ENCODE peak calls at places on chromosomes 12 and 14, in five cellular contexts. C is RWPE2; M is CD4-positive, alpha-beta T cell; R is D721Med; I is RWPE1. B is an unnamed sample.

GRCh38 chr12:124548854-124549378 is 18.5 kb downstream of the NCOR2 start:
- DNase-seq in C (no peak), M (no peak), R (no peak), I (no peak), B (no peak)

GRCh38 chr12:64694130-64695078 is 64.8 kb downstream of the GNS start:
- DNase-seq in C (no peak), M (no peak), R (no peak), I (no peak), B (no peak)

GRCh38 chr14:101355284-101355683 is 206.0 kb upstream of the DIO3 start:
- DNase-seq in C (no peak), M (no peak), R (no peak), I (no peak), B (no peak)

GRCh38 chr14:92325835-92326234 is 2.9 kb downstream of the SLC24A4 start:
- DNase-seq in C (no peak), M (no peak), R (no peak), I (no peak), B (no peak)

GRCh38 chr12:20189767-20190166 is 178.6 kb upstream of the PDE3A start:
- DNase-seq in C (no peak), M (no peak), R (peak), I (no peak), B (no peak)

GRCh38 chr12:117472983-117473382 is 111.6 kb upstream of the NOS1 start:
- DNase-seq in C (no peak), M (no peak), R (no peak), I (no peak), B (no peak)

GRCh38 chr12:14260011-14260993 is 105.2 kb upstream of the ATF7IP start:
- DNase-seq in C (peak), M (no peak), R (no peak), I (peak), B (no peak)

GRCh38 chr12:112148031-112148513 is 22.7 kb downstream of the TRAFD1 start:
- DNase-seq in C (no peak), M (no peak), R (no peak), I (peak), B (no peak)

GRCh38 chr12:84508325-84508861 is 404.2 kb downstream of the SLC6A15 start:
- DNase-seq in C (no peak), M (no peak), R (no peak), I (peak), B (no peak)

GRCh38 chr12:6229823-6230222 is 29.6 kb downstream of the CD9 start:
- DNase-seq in C (no peak), M (no peak), R (no peak), I (no peak), B (no peak)

GRCh38 chr14:77603031-77603430 is 13.4 kb downstream of the SPTLC2 start:
- DNase-seq in C (no peak), M (no peak), R (no peak), I (no peak), B (no peak)

GRCh38 chr12:92030618-92031017 is 115.0 kb downstream of the BTG1 start:
- DNase-seq in C (no peak), M (peak), R (no peak), I (no peak), B (peak)

GRCh38 chr12:119826661-119827435 is 50.3 kb downstream of the CIT start:
- DNase-seq in C (no peak), M (no peak), R (no peak), I (no peak), B (no peak)

GRCh38 chr14:104677506-104678332 is 11.7 kb upstream of the INF2 start:
- DNase-seq in C (no peak), M (peak), R (no peak), I (peak), B (peak)

GRCh38 chr12:26823391-26823790 is 9.6 kb downstream of the ITPR2 start:
- DNase-seq in C (no peak), M (no peak), R (no peak), I (no peak), B (no peak)

GRCh38 chr12:52950553-52950952 is 1.6 kb downstream of the KRT18 start:
- DNase-seq in C (no peak), M (no peak), R (no peak), I (no peak), B (no peak)

GRCh38 chr14:102826161-102826560 is 48.9 kb downstream of the TRAF3 start:
- DNase-seq in C (no peak), M (no peak), R (no peak), I (no peak), B (no peak)

GRCh38 chr12:44716681-44717080 is 159.4 kb downstream of the NELL2 start:
- DNase-seq in C (no peak), M (no peak), R (no peak), I (no peak), B (no peak)

GRCh38 chr14:74302160-74302628 is 540 bp downstream of the ABCD4 start:
- DNase-seq in C (no peak), M (no peak), R (no peak), I (peak), B (no peak)

GRCh38 chr14:61193471-61193870 is 87.7 kb downstream of the TMEM30B start:
- DNase-seq in C (no peak), M (no peak), R (no peak), I (no peak), B (no peak)

GRCh38 chr12:95003213-95003920 is at the start of gene NDUFA12:
- DNase-seq in C (peak), M (peak), R (peak), I (peak), B (peak)
- TF ChIP-seq CTCF in C (no peak), M (no peak), R (no peak), I (no peak), B (no peak)

GRCh38 chr14:72154645-72155378 is 222.6 kb downstream of the RGS6 start:
- DNase-seq in C (no peak), M (no peak), R (no peak), I (no peak), B (no peak)
- TF ChIP-seq CTCF in C (no peak), M (no peak), R (no peak), I (no peak), B (no peak)

DNA sequence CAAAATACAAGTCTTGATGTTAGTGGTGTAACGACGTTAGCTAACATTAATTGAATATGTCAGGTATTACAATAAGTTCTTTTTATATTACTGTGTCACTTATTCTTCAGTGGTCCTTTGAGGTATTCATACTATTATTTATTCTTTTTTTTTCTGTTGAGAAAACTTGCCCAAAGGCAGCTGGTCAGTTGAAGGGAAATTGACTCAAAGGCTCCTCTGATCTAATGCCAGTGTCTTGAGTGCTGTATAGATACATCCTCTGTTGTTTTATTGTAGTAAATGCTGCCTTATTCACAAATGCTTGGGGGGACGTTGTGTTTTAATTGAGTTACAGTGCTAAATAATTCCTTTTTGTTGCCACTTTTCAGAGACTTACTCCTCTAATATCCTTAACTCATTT is 23.0 kb downstream of the SCYL2 start:
- DNase-seq in C (no peak), M (no peak), R (no peak), I (no peak), B (no peak)
- TF ChIP-seq CTCF in C (no peak), M (no peak), R (no peak), I (no peak), B (no peak)

GRCh38 chr12:56221233-56221756 is 427 bp downstream of the RNF41 start:
- DNase-seq in C (no peak), M (no peak), R (peak), I (peak), B (no peak)

GRCh38 chr12:56222531-56222895 is 791 bp upstream of the RNF41 start:
- DNase-seq in C (no peak), M (no peak), R (peak), I (no peak), B (no peak)

GRCh38 chr12:56220611-56221232 is 1.0 kb downstream of the RNF41 start:
- DNase-seq in C (no peak), M (no peak), R (peak), I (no peak), B (no peak)

GRCh38 chr12:56223571-56224101 is 506 bp upstream of the NABP2 start:
- DNase-seq in C (no peak), M (no peak), R (no peak), I (no peak), B (no peak)

GRCh38 chr12:56221757-56222530 is at the start of gene RNF41:
- DNase-seq in C (peak), M (peak), R (peak), I (peak), B (peak)
- TF ChIP-seq CTCF in C (peak), M (no peak), R (no peak), I (no peak), B (no peak)

GRCh38 chr12:2650261-2651060 is 144.3 kb upstream of the FKBP4 start:
- DNase-seq in C (peak), M (no peak), R (no peak), I (no peak), B (no peak)

GRCh38 chr12:2651061-2651965 is 143.5 kb upstream of the FKBP4 start:
- DNase-seq in C (peak), M (no peak), R (no peak), I (no peak), B (no peak)

GRCh38 chr12:2652401-2653081 is 142.2 kb upstream of the FKBP4 start:
- DNase-seq in C (peak), M (no peak), R (no peak), I (no peak), B (no peak)

GRCh38 chr12:2653461-2653965 is 141.3 kb upstream of the FKBP4 start:
- DNase-seq in C (peak), M (no peak), R (no peak), I (no peak), B (no peak)

GRCh38 chr12:2652011-2652400 is 142.8 kb upstream of the FKBP4 start:
- DNase-seq in C (peak), M (no peak), R (no peak), I (no peak), B (no peak)
- TF ChIP-seq CTCF in C (no peak), M (no peak), R (no peak), I (no peak), B (no peak)

GRCh38 chr14:105974902-105975301 is 448.5 kb downstream of the TMEM121 start:
- DNase-seq in C (no peak), M (peak), R (no peak), I (no peak), B (no peak)
- TF ChIP-seq CTCF in C (peak), M (peak), R (peak), I (no peak), B (peak)

DNA sequence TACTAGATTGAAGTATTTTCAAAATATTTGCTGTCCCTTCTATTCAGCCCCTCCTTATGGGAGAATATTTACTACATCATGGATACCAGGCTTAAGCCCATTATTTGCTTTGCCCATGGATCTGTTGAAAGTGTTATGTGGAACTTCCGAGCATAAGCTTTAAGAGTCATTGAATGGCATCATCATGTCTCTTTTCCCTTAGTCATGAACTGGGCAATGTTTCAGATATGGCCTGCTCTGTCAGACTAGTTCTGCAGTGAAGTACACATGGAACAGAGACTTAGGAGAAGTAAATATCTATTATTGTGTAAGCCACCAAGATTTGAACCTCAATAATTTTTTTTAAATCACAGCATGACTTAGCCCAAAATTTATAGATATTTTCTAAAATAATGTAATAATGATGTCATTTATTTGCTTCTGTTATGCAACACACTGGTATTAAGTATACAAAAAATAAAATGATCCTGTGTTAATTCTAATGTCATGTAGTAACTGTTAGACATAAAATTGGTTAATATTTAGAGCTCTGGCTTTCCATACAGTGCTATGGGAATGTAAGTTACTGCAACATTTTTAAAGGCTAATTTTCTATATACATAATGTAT is 1097.3 kb downstream of the SLC16A7 start:
- DNase-seq in C (no peak), M (no peak), R (no peak), I (no peak), B (no peak)
- TF ChIP-seq CTCF in C (no peak), M (no peak), R (no peak), I (no peak), B (no peak)

DNA sequence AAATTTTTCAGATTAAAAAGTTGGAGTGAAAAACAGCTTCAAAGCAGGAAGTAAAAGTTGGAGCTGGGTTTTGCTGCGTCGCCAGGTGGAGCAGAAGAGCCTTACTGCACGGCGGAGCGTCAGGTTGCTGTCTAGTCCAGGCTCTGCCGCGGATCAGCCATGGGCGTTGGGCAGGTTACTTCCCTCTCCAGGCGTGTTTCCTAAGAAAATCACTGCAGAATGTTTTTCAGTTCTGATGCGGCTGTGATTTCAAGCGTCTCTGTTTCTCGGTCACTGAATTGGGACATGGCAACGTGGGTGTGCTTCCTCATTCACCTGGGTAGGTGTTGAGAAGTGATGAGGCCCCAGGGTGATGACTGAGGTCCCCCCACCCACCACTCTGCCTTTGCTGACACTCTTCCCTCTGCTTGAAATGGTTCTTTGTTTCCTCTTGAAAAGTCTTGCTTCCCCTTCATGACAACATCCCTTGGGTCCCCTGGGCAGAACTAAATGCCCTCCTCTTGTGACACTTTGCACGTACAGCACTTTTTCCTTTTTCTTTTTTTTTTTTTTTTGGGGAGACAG is 7.6 kb downstream of the EVL start:
- DNase-seq in C (no peak), M (peak), R (no peak), I (no peak), B (peak)
- TF ChIP-seq CTCF in C (peak), M (peak), R (no peak), I (no peak), B (peak)

GRCh38 chr14:98137626-98138025 is 1134.4 kb downstream of the BCL11B start:
- DNase-seq in C (no peak), M (no peak), R (no peak), I (no peak), B (no peak)

GRCh38 chr14:98136019-98136418 is 1136.0 kb downstream of the BCL11B start:
- DNase-seq in C (no peak), M (peak), R (no peak), I (no peak), B (no peak)

GRCh38 chr14:98140862-98141261 is 1131.1 kb downstream of the BCL11B start:
- DNase-seq in C (no peak), M (no peak), R (no peak), I (no peak), B (no peak)

GRCh38 chr14:98136420-98136819 is 1135.6 kb downstream of the BCL11B start:
- DNase-seq in C (no peak), M (no peak), R (no peak), I (no peak), B (no peak)

DNA sequence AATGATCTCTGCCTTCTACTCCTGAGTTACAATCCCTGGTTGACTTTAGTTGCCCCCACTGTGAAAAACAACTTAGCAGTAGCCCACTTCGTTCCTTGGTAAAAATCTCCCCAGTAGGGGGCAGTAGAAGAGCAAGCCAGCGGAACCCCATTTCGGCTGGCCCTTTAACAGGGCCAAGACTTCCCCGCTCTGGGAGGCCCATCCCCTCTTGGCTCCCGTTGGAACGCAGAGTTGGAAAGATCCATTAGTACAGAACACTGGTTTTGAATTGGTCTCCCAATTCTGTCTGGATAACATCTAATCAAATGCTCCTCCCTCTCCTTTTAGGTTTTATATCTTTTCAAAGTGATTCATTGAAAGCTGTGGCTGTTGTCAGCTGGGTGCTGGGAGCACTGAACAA is 1133.3 kb downstream of the BCL11B start:
- DNase-seq in C (no peak), M (peak), R (no peak), I (no peak), B (no peak)
- TF ChIP-seq CTCF in C (peak), M (peak), R (peak), I (no peak), B (peak)